ENCODE peak calls at places on chromosomes 13 and 19, in six cellular contexts. G is IMR-90, P is neural progenitor cell, I is colonic mucosa, M is endothelial cell of umbilical vein, F is neuronal stem cell. C is an unnamed sample.

GRCh38 chr19:7292352-7292949 is 1.8 kb downstream of the INSR start:
- DNase-seq in G (no peak), P (no peak), I (no peak), M (no peak), F (no peak), C (no peak)

GRCh38 chr13:78024996-78025395 is 106.4 kb upstream of the EDNRB start:
- DNase-seq in G (no peak), P (no peak), I (no peak), M (no peak), F (no peak), C (no peak)

GRCh38 chr19:13190781-13191540 is 40.8 kb downstream of the IER2 start:
- DNase-seq in G (no peak), P (no peak), I (peak), M (no peak), F (no peak), C (no peak)

GRCh38 chr19:22602631-22603272 is 31.4 kb upstream of the ZNF492 start:
- DNase-seq in G (no peak), P (no peak), I (no peak), M (no peak), F (no peak), C (no peak)

GRCh38 chr13:33798023-33798422 is 19.9 kb upstream of the RFC3 start:
- DNase-seq in G (no peak), P (no peak), I (no peak), M (no peak), F (no peak), C (no peak)

GRCh38 chr19:54317108-54317964 is 4.4 kb upstream of the LILRA5 start:
- DNase-seq in G (no peak), P (no peak), I (no peak), M (no peak), F (no peak), C (no peak)

GRCh38 chr19:58570770-58571574 is 2.2 kb downstream of the MZF1 start:
- DNase-seq in G (no peak), P (no peak), I (peak), M (no peak), F (no peak), C (no peak)

GRCh38 chr13:51158923-51159322 is 47.8 kb upstream of the C13orf42 start:
- DNase-seq in G (no peak), P (no peak), I (no peak), M (peak), F (no peak), C (no peak)

GRCh38 chr19:38975214-38975860 is at the start of gene FBXO17:
- DNase-seq in G (peak), P (peak), I (peak), M (peak), F (peak), C (no peak)

GRCh38 chr19:401836-402535 is 7.0 kb downstream of the C2CD4C start:
- DNase-seq in G (no peak), P (no peak), I (no peak), M (no peak), F (no peak), C (no peak)

GRCh38 chr13:47249296-47249695 is 352.4 kb upstream of the HTR2A start:
- DNase-seq in G (peak), P (no peak), I (no peak), M (no peak), F (no peak), C (no peak)

GRCh38 chr19:16470911-16471811 is 609 bp downstream of the EPS15L1 start:
- DNase-seq in G (peak), P (peak), I (peak), M (peak), F (no peak), C (no peak)

GRCh38 chr13:42466123-42466522 is 107.8 kb upstream of the TNFSF11 start:
- DNase-seq in G (no peak), P (no peak), I (no peak), M (no peak), F (no peak), C (no peak)

GRCh38 chr13:98693756-98694155 is 58.7 kb downstream of the SLC15A1 start:
- DNase-seq in G (no peak), P (peak), I (no peak), M (no peak), F (no peak), C (no peak)

GRCh38 chr19:1232652-1233360 is 5.0 kb downstream of the CBARP start:
- DNase-seq in G (peak), P (no peak), I (no peak), M (peak), F (no peak), C (no peak)

GRCh38 chr19:7869910-7870511 is 4.2 kb downstream of the PRR36 start:
- DNase-seq in G (peak), P (peak), I (peak), M (peak), F (peak), C (no peak)

GRCh38 chr13:51066091-51066831 is 44.8 kb downstream of the C13orf42 start:
- DNase-seq in G (peak), P (no peak), I (no peak), M (peak), F (no peak), C (no peak)

GRCh38 chr13:40479196-40479845 is 187.1 kb downstream of the FOXO1 start:
- DNase-seq in G (no peak), P (no peak), I (no peak), M (no peak), F (no peak), C (no peak)

GRCh38 chr13:86446311-86446710 is 647.1 kb upstream of the SLITRK6 start:
- DNase-seq in G (peak), P (peak), I (no peak), M (no peak), F (no peak), C (no peak)

GRCh38 chr19:58355215-58355796 is 2.0 kb upstream of the A1BG start:
- DNase-seq in G (no peak), P (no peak), I (no peak), M (no peak), F (no peak), C (no peak)

GRCh38 chr13:77981191-77981925 is 62.7 kb upstream of the EDNRB start:
- DNase-seq in G (peak), P (no peak), I (no peak), M (peak), F (no peak), C (no peak)

GRCh38 chr13:71820699-71821098 is 46.3 kb downstream of the DACH1 start:
- DNase-seq in G (no peak), P (no peak), I (no peak), M (no peak), F (no peak), C (no peak)

GRCh38 chr19:53076984-53077383 is 26.2 kb downstream of the ZNF160 start:
- DNase-seq in G (peak), P (peak), I (no peak), M (peak), F (peak), C (no peak)

GRCh38 chr13:95492044-95492801 is 60.3 kb upstream of the CLDN10 start:
- DNase-seq in G (no peak), P (peak), I (peak), M (no peak), F (no peak), C (no peak)

GRCh38 chr19:28402701-28403290 is 810.2 kb downstream of the UQCRFS1 start:
- DNase-seq in G (no peak), P (no peak), I (no peak), M (no peak), F (no peak), C (no peak)

GRCh38 chr13:99018418-99019180 is 40.7 kb upstream of the DOCK9 start:
- DNase-seq in G (peak), P (no peak), I (no peak), M (no peak), F (no peak), C (no peak)

GRCh38 chr19:58569191-58569942 is 3.8 kb downstream of the MZF1 start:
- DNase-seq in G (no peak), P (no peak), I (peak), M (no peak), F (no peak), C (no peak)

GRCh38 chr13:108923386-108924061 is 294.1 kb downstream of the MYO16 start:
- DNase-seq in G (no peak), P (no peak), I (no peak), M (no peak), F (no peak), C (no peak)

GRCh38 chr13:42486711-42487198 is 87.2 kb upstream of the TNFSF11 start:
- DNase-seq in G (peak), P (no peak), I (no peak), M (peak), F (no peak), C (no peak)

GRCh38 chr19:55206664-55207500 is 2.4 kb downstream of the PTPRH start:
- DNase-seq in G (peak), P (peak), I (peak), M (peak), F (peak), C (peak)

GRCh38 chr13:37648604-37649003 is 50.0 kb upstream of the POSTN start:
- DNase-seq in G (peak), P (no peak), I (no peak), M (no peak), F (no peak), C (no peak)

GRCh38 chr13:94112227-94112626 is 367.3 kb downstream of the DCT start:
- DNase-seq in G (peak), P (no peak), I (no peak), M (no peak), F (no peak), C (no peak)

GRCh38 chr13:46639033-46639981 is 86.3 kb downstream of the LRCH1 start:
- DNase-seq in G (no peak), P (no peak), I (no peak), M (no peak), F (no peak), C (no peak)

GRCh38 chr13:22596157-22596863 is 584.5 kb upstream of the SGCG start:
- DNase-seq in G (no peak), P (no peak), I (no peak), M (no peak), F (no peak), C (no peak)

GRCh38 chr19:50275577-50276368 is 53.4 kb downstream of the KCNC3 start:
- DNase-seq in G (no peak), P (no peak), I (no peak), M (no peak), F (no peak), C (no peak)

GRCh38 chr19:18251587-18252369 is 22.5 kb downstream of the IQCN start:
- DNase-seq in G (peak), P (peak), I (peak), M (peak), F (peak), C (no peak)

GRCh38 chr19:18253716-18254115 is 20.5 kb downstream of the IQCN start:
- DNase-seq in G (no peak), P (no peak), I (peak), M (no peak), F (no peak), C (no peak)

GRCh38 chr19:18254546-18255500 is 19.4 kb downstream of the IQCN start:
- DNase-seq in G (no peak), P (no peak), I (peak), M (no peak), F (no peak), C (no peak)

GRCh38 chr19:18252370-18252717 is 21.9 kb downstream of the IQCN start:
- DNase-seq in G (no peak), P (no peak), I (no peak), M (no peak), F (no peak), C (no peak)

GRCh38 chr19:18253130-18253529 is 21.1 kb downstream of the IQCN start:
- DNase-seq in G (no peak), P (no peak), I (no peak), M (no peak), F (no peak), C (no peak)
- H3K9ac ChIP-seq in G (no peak), P (no peak), I (no peak), M (no peak), F (no peak), C (no peak)

GRCh38 chr13:114325729-114326128 is 11.4 kb downstream of the CHAMP1 start:
- DNase-seq in G (no peak), P (no peak), I (no peak), M (no peak), F (no peak), C (no peak)
- H3K4me3 ChIP-seq in G (no peak), P (no peak), I (no peak), M (no peak), F (no peak), C (no peak)

DNA sequence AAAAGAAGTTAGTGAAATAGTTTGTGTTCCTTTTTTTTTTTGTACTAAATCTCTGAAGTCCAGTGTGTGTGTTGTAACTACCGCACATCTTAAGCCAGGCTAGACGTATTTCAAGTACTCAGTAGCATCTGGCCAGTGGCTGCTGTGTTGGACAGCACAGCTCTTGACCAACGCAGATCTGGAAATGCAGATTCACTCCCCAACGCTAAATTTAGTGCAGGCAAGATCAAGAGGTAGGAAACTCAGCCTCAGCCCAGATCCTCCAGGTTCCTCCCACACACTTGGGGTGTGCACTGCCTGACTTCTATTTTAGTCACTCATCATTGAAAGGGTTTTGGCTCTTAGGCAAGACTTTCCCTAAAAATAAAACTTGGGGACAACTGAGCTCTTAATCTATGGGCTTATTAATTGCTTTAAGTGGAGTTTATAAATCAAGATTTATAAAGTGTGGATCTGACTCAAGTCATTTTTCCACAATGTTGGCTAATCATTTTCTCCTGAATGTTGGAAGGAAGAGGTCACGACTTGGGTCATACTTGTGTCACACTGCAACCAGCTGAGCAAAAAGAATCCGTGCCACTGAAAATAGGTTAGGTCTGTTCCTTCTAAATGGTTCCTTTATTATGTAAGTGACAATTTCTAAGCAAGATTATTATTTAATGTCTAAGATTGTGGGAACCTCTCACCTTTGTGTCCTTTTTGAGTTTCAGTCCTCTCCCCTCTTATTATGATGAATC is 178.8 kb downstream of the SHISA2 start:
- DNase-seq in G (no peak), P (no peak), I (no peak), M (no peak), F (no peak), C (no peak)
- H3K9ac ChIP-seq in G (no peak), P (no peak), I (no peak), M (no peak), F (no peak), C (no peak)

DNA sequence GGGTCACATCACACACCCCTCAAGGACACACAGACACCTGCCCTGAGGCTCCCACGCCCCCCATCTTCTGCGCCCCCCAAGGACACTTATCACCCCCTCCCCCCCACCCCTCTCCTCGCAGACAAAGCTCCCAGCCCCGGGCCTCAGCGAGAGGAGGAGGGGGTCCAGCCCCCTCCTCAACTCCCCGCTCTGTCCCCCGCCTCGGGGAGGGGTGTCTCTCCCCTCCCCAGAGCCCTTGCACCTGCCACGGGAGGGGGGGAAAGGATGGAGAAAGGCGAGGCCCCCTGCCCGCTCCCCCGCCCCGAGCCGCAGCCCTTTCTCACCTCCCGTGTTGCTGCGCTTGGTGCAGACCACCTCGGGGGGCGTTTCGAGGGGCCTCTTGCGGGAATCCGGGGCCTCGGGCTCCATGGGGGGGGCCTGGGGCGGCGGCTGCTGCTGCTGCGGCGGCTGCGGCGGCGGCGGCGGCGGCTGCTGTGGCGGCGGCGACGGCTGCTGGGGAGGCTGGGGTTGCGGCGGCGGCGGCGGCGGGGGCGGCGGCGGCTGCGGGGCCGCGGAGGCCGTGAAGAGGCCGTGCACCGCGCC is 630 bp downstream of the NOVA2 start:
- DNase-seq in G (no peak), P (peak), I (no peak), M (no peak), F (no peak), C (no peak)
- H3K4me3 ChIP-seq in G (no peak), P (peak), I (no peak), M (peak), F (peak), C (no peak)

DNA sequence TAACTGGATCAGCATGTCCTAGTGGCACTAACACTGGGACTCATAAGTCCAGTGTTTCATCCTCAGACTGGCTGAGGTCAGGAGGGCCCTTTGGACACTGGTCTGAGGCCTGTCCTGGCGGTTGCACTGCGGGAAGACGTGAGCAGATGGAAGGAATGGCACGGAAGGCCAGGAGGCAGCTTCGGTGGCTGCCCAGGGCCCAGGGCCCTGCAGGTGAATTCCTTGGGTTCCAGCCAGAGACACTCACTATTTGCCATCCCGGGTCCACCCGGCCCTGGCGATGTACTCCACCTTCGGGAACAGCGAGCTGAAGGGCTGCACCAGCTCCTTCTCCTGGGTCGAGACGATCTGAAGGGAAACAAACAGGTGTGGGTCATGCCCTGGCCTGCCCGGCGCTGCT is 26.3 kb downstream of the DPP9 start:
- DNase-seq in G (no peak), P (no peak), I (no peak), M (no peak), F (no peak), C (no peak)
- H3K9ac ChIP-seq in G (no peak), P (no peak), I (no peak), M (no peak), F (no peak), C (peak)